ENCODE peak calls at places on chromosomes 13 and 19, in four cellular contexts. I is mesendoderm, Y is H9, S is neuronal stem cell. L is an unnamed sample.

GRCh38 chr19:18629166-18630088 is 7.4 kb upstream of the KLHL26 start:
- DNase-seq in I (no peak), Y (no peak), S (no peak), L (no peak)

GRCh38 chr13:28320884-28321574 is 173.9 kb downstream of the FLT1 start:
- DNase-seq in I (no peak), Y (no peak), S (no peak), L (peak; percentile 84)

GRCh38 chr13:44906758-44907157 is 82.5 kb downstream of the NUFIP1 start:
- DNase-seq in I (no peak), Y (no peak), S (no peak), L (peak; percentile 71)

GRCh38 chr13:98338312-98338711 is 161.2 kb upstream of the RNF113B start:
- DNase-seq in I (no peak), Y (no peak), S (no peak), L (no peak)

GRCh38 chr19:14369399-14370168 is 11.7 kb upstream of the ADGRE5 start:
- DNase-seq in I (no peak), Y (no peak), S (no peak), L (peak; percentile 64)

GRCh38 chr13:112812306-112813034 is 122.6 kb downstream of the ATP11A start:
- DNase-seq in I (no peak), Y (no peak), S (no peak), L (no peak)

GRCh38 chr13:32903720-32904119 is 112.5 kb upstream of the KL start:
- DNase-seq in I (peak; percentile 9), Y (no peak), S (no peak), L (no peak)

GRCh38 chr19:15222738-15223648 is 9.3 kb downstream of the EPHX3 start:
- DNase-seq in I (peak; percentile 99), Y (peak; percentile 98), S (peak; percentile 98), L (peak; percentile 95)

GRCh38 chr19:23033721-23034120 is 30.7 kb upstream of the ZNF728 start:
- DNase-seq in I (no peak), Y (no peak), S (no peak), L (no peak)

GRCh38 chr13:37342205-37342604 is 236.7 kb upstream of the CSNK1A1L start:
- DNase-seq in I (no peak), Y (no peak), S (no peak), L (no peak)

GRCh38 chr19:40165362-40165937 is 25.8 kb upstream of the MAP3K10 start:
- DNase-seq in I (peak; percentile 76), Y (peak; percentile 89), S (peak; percentile 68), L (no peak)

GRCh38 chr19:45498411-45499195 is at the start of gene PPM1N:
- DNase-seq in I (peak; percentile 67), Y (peak; percentile 86), S (no peak), L (peak; percentile 17)

GRCh38 chr19:47518139-47518538 is 3.3 kb upstream of the NAPA start:
- DNase-seq in I (no peak), Y (no peak), S (no peak), L (no peak)

GRCh38 chr19:23015660-23016059 is 12.7 kb upstream of the ZNF728 start:
- DNase-seq in I (no peak), Y (no peak), S (no peak), L (no peak)

GRCh38 chr13:90427322-90428272 is 919.9 kb upstream of the MIR17HG start:
- DNase-seq in I (no peak), Y (peak; percentile 42), S (no peak), L (no peak)

GRCh38 chr13:114115191-114115671 is 17.2 kb downstream of the RASA3 start:
- DNase-seq in I (no peak), Y (no peak), S (no peak), L (peak; percentile 94)

GRCh38 chr19:32208060-32208459 is 137.3 kb upstream of the ZNF507 start:
- DNase-seq in I (no peak), Y (no peak), S (no peak), L (no peak)

GRCh38 chr13:111469916-111470506 is 149.6 kb downstream of the TEX29 start:
- DNase-seq in I (no peak), Y (no peak), S (no peak), L (no peak)

GRCh38 chr19:29665215-29665825 is at the start of gene PLEKHF1:
- DNase-seq in I (peak; percentile 83), Y (peak; percentile 87), S (peak; percentile 85), L (peak; percentile 59)

GRCh38 chr19:36028313-36029041 is 4.2 kb downstream of the CLIP3 start:
- DNase-seq in I (no peak), Y (no peak), S (no peak), L (no peak)

GRCh38 chr13:112959206-112959605 is 9.8 kb upstream of the MCF2L start:
- DNase-seq in I (no peak), Y (no peak), S (no peak), L (no peak)

GRCh38 chr19:12689012-12689411 is 1.2 kb downstream of the GNG14 start:
- DNase-seq in I (no peak), Y (no peak), S (no peak), L (no peak)

GRCh38 chr13:102903659-102904407 is 58.0 kb downstream of the ERCC5 start:
- DNase-seq in I (peak; percentile 20), Y (no peak), S (no peak), L (peak; percentile 18)

GRCh38 chr13:40094056-40094455 is 438.6 kb downstream of the COG6 start:
- DNase-seq in I (no peak), Y (no peak), S (no peak), L (no peak)

GRCh38 chr19:17049711-17050280 is 23.2 kb upstream of the CPAMD8 start:
- DNase-seq in I (no peak), Y (no peak), S (no peak), L (peak; percentile 73)

GRCh38 chr13:111326981-111327642 is 6.7 kb downstream of the TEX29 start:
- DNase-seq in I (no peak), Y (peak; percentile 20), S (no peak), L (no peak)

GRCh38 chr13:109836629-109837607 is 50.5 kb upstream of the IRS2 start:
- DNase-seq in I (no peak), Y (no peak), S (no peak), L (no peak)

GRCh38 chr13:109833071-109833470 is 46.7 kb upstream of the IRS2 start:
- DNase-seq in I (no peak), Y (no peak), S (no peak), L (no peak)

GRCh38 chr13:109840201-109840892 is 54.0 kb upstream of the IRS2 start:
- DNase-seq in I (peak; percentile 40), Y (no peak), S (peak; percentile 32), L (peak; percentile 56)

GRCh38 chr13:109833940-109834339 is 47.6 kb upstream of the IRS2 start:
- DNase-seq in I (no peak), Y (no peak), S (no peak), L (no peak)

GRCh38 chr13:109835321-109835720 is 48.9 kb upstream of the IRS2 start:
- DNase-seq in I (no peak), Y (no peak), S (no peak), L (peak; percentile 38)
- H3K27me3 ChIP-seq in I (no peaks in the 10 kb centered on the region), Y (no peaks in the 10 kb centered on the region), S (peaks cover 47% of the 10 kb centered on the region), L (peaks cover 4% of the 10 kb centered on the region)

GRCh38 chr13:30396434-30397075 is 25.7 kb upstream of the UBE2L5 start:
- DNase-seq in I (peak; percentile 49), Y (no peak), S (no peak), L (peak; percentile 19)

GRCh38 chr13:30398601-30399072 is 23.7 kb upstream of the UBE2L5 start:
- DNase-seq in I (no peak), Y (no peak), S (no peak), L (peak; percentile 21)

GRCh38 chr13:30400376-30400775 is 21.9 kb upstream of the UBE2L5 start:
- DNase-seq in I (no peak), Y (no peak), S (no peak), L (no peak)

GRCh38 chr13:30394798-30395191 is 27.5 kb upstream of the UBE2L5 start:
- DNase-seq in I (no peak), Y (no peak), S (no peak), L (peak; percentile 19)

GRCh38 chr13:30395192-30396158 is 26.8 kb upstream of the UBE2L5 start:
- DNase-seq in I (peak; percentile 82), Y (peak; percentile 76), S (peak; percentile 31), L (peak; percentile 93)
- H3K4ac ChIP-seq in I (peak overlapping the region; percentile 59), Y (no peak overlapping the region), S (no peak overlapping the region), L (peak overlapping the region; percentile 91)

GRCh38 chr19:7676854-7677253 is at the start of gene MCEMP1:
- DNase-seq in I (no peak), Y (no peak), S (no peak), L (no peak)
- H3K27me3 ChIP-seq in I (no peaks in the 10 kb centered on the region), Y (no peaks in the 10 kb centered on the region), S (peaks cover 15% of the 10 kb centered on the region), L (peaks cover 19% of the 10 kb centered on the region)

DNA sequence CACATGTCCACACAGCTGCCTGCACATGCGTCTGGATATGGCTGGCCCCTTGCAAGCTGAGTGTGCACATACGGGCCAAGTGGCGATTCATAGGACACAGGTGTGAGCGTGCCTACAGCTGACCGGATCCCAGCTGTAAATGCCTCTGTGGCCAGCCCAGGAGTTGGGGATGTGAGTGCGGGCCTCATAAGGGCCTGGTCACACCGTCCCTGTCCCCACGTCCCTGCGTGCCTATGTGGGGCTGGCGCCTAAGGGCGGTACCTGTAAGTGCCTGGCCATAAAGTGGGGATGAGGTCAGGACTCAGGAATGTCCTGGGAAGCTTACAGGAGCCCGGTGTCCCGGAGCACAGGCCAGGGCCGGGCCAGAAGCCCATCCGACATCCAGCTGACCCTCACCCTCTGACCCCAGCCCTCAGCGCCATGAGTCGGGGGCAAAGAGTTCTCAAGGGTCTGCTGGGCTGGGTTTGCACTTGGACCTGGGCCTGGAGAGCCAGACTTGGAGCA is 1.3 kb upstream of the ARHGAP45 start:
- DNase-seq in I (peak; percentile 79), Y (no peak), S (no peak), L (no peak)
- H3K4ac ChIP-seq in I (no peak overlapping the region), Y (no peak overlapping the region), S (no peak overlapping the region), L (no peak overlapping the region)

DNA sequence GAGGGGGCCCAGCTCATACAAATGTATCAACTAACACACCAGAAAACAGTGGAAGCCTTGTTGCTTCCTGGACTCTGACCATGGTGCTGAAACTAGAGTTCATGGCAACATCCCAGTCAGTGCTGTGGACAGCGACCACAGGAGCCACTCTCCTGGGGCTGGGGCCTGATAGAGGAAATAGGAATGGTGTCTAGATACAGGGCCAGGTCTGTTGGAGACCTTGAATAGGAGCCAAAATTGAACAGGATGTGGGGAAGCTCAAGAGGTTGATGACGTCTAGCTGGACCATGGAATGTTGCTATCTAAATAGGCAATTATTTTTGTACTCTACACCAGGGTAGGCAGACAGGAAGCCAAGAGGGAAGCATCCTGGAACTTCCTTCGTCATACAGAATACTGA is 21.8 kb downstream of the LILRB4 start:
- DNase-seq in I (peak; percentile 11), Y (no peak), S (no peak), L (no peak)
- H3K27me3 ChIP-seq in I (no peaks in the 10 kb centered on the region), Y (no peaks in the 10 kb centered on the region), S (no peaks in the 10 kb centered on the region), L (no peaks in the 10 kb centered on the region)

DNA sequence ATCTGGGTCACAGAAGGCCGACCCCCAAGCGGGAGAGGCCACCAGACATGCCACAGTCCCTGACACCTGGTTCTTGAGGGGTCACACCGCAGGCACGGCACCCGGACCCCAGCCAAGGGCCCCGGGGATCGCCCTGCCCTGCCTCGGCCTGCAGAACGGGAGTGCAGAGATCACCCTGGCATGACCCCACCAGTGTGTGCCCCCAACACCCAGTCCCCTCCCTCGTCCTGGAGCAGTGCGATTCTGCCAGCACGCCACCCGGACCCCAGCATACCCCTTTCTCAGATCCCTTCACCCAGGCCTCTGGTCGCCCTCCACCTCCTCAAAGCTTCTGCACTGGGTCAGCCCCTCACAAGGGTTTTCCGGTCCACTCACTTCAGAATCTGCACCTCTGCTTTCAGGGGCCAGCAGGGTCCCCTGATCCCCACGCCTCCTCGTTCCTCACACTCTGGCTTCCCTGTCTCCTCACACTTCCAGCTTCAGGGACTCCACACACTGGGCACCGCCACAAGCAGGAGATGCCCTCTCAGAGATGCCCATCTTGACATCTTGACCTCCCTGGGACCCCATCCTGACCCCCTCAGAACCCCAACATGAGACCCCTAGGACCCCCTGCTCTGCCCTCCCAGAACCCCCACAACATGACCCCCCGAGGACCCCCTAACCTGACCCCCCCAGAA is 2.8 kb downstream of the MAP2K2 start:
- DNase-seq in I (no peak), Y (no peak), S (no peak), L (no peak)
- H3K4ac ChIP-seq in I (no peak overlapping the region), Y (no peak overlapping the region), S (no peak overlapping the region), L (no peak overlapping the region)

L was measured in IMR-90.